ENCODE peak calls at places on chromosomes 3 and 15, in seven cellular contexts. W is CD8-positive, alpha-beta T cell; I is kidney; F is psoas muscle; H is heart left ventricle; L is uterus; Z is dorsolateral prefrontal cortex. T is an unnamed sample.

GRCh38 chr3:139808196-139808595 is 126.8 kb upstream of the CLSTN2 start:
- DNase-seq in W (no peak), L (no peak), I (no peak), Z (no peak), F (no peak), H (no peak), T (no peak)

GRCh38 chr3:138899592-138899991 is 47.3 kb downstream of the FOXL2 start:
- DNase-seq in I (no peak), H (no peak), W (no peak), Z (no peak), L (no peak), F (no peak), T (no peak)

GRCh38 chr15:26641144-26641543 is 131.7 kb downstream of the GABRB3 start:
- DNase-seq in W (no peak), Z (no peak), I (no peak), H (no peak), F (no peak), L (no peak), T (no peak)

GRCh38 chr15:57237282-57237642 is 139.0 kb upstream of the CGNL1 start:
- DNase-seq in Z (no peak), W (no peak), H (no peak), L (no peak), I (no peak), F (no peak), T (no peak)

GRCh38 chr3:23253214-23253613 is 50.1 kb downstream of the UBE2E2 start:
- DNase-seq in H (no peak), L (no peak), F (no peak), I (no peak), Z (no peak), W (no peak), T (no peak)

GRCh38 chr15:67049351-67050044 is 15.9 kb upstream of the SMAD3 start:
- DNase-seq in I (peak), H (no peak), W (no peak), F (no peak), L (no peak), Z (no peak), T (no peak)

GRCh38 chr3:113186566-113186965 is 24.8 kb upstream of the BOC start:
- DNase-seq in I (no peak), W (no peak), Z (no peak), L (no peak), F (no peak), H (no peak), T (no peak)

GRCh38 chr3:105867690-105868449 is 942 bp downstream of the CBLB start:
- DNase-seq in I (no peak), L (no peak), Z (no peak), F (no peak), W (no peak), H (no peak), T (no peak)

GRCh38 chr3:99286266-99286845 is 352.0 kb upstream of the COL8A1 start:
- DNase-seq in L (no peak), W (no peak), I (no peak), F (no peak), H (no peak), Z (no peak), T (no peak)

GRCh38 chr3:60144071-60144470 is 1094.2 kb upstream of the CFAP20DC start:
- DNase-seq in I (no peak), Z (no peak), F (no peak), L (no peak), H (no peak), W (no peak), T (no peak)

GRCh38 chr15:40716165-40716564 is 21.2 kb downstream of the RAD51 start:
- DNase-seq in I (no peak), Z (no peak), F (no peak), L (no peak), W (no peak), H (no peak), T (no peak)

GRCh38 chr15:91694131-91694828 is 159.2 kb upstream of the SLCO3A1 start:
- DNase-seq in L (peak), Z (no peak), H (peak), W (no peak), F (peak), I (no peak), T (no peak)

GRCh38 chr3:129506272-129506742 is 22.1 kb upstream of the RHO start:
- DNase-seq in Z (peak), I (peak), W (no peak), H (no peak), F (no peak), L (no peak), T (no peak)

GRCh38 chr3:43695863-43696262 is 5.1 kb downstream of the ABHD5 start:
- DNase-seq in L (no peak), F (no peak), H (no peak), Z (no peak), W (no peak), I (no peak), T (no peak)

GRCh38 chr3:187706966-187707365 is 4.6 kb upstream of the RTP2 start:
- DNase-seq in F (no peak), Z (no peak), W (no peak), L (no peak), I (no peak), H (peak), T (peak)

GRCh38 chr15:42375252-42375651 is 16.0 kb downstream of the CAPN3 start:
- DNase-seq in F (no peak), Z (no peak), W (no peak), I (no peak), H (no peak), L (no peak), T (no peak)

GRCh38 chr3:66816110-66816761 is 181.9 kb upstream of the KBTBD8 start:
- DNase-seq in W (no peak), Z (no peak), L (no peak), I (no peak), H (no peak), F (no peak), T (no peak)

GRCh38 chr3:54917862-54918261 is 10.0 kb downstream of the LRTM1 start:
- DNase-seq in W (no peak), Z (no peak), F (no peak), H (no peak), I (no peak), L (no peak), T (no peak)

GRCh38 chr3:71103430-71103881 is 480.1 kb downstream of the FOXP1 start:
- DNase-seq in F (peak), W (no peak), L (peak), H (peak), I (no peak), Z (no peak), T (no peak)

GRCh38 chr3:32076566-32076965 is 29.9 kb upstream of the GPD1L start:
- DNase-seq in W (no peak), Z (no peak), H (no peak), I (no peak), L (no peak), F (no peak), T (no peak)

GRCh38 chr3:150603090-150603887 is at the start of gene SELENOT:
- DNase-seq in W (peak), L (peak), I (peak), Z (peak), F (peak), H (peak), T (peak)
- TF ChIP-seq CTCF in W (no peak), L (peak), I (no peak), Z (peak), F (peak), H (peak), T (peak)

GRCh38 chr15:24819680-24820079 is 135.1 kb upstream of the SNRPN start:
- DNase-seq in F (no peak), I (no peak), L (no peak), H (no peak), W (no peak), Z (no peak), T (no peak)
- TF ChIP-seq CTCF in F (no peak), I (no peak), L (no peak), H (no peak), W (no peak), Z (no peak), T (no peak)

DNA sequence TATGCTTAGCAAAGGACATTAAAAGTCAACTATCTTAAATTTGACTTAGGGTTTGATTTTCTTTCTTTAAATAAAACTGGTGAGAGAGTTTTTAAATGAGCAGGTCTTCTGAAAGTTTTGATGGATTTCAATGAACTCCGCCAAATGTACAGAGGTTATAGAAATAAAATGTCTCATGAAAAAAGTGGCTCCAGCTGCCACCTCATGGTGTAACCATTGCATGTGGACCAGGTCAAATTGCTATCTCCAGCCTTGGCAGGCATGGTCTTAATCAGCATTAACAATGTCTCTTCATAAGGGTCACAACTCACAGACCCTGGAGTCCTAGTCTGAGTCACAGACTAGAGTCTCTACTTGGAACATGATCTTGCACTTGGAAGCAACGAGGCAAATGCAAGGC is 182.3 kb downstream of the ADAMTS17 start:
- DNase-seq in F (no peak), H (no peak), Z (no peak), I (no peak), L (no peak), W (no peak), T (no peak)
- TF ChIP-seq CTCF in F (no peak), H (no peak), Z (peak), I (no peak), L (no peak), W (no peak), T (no peak)

DNA sequence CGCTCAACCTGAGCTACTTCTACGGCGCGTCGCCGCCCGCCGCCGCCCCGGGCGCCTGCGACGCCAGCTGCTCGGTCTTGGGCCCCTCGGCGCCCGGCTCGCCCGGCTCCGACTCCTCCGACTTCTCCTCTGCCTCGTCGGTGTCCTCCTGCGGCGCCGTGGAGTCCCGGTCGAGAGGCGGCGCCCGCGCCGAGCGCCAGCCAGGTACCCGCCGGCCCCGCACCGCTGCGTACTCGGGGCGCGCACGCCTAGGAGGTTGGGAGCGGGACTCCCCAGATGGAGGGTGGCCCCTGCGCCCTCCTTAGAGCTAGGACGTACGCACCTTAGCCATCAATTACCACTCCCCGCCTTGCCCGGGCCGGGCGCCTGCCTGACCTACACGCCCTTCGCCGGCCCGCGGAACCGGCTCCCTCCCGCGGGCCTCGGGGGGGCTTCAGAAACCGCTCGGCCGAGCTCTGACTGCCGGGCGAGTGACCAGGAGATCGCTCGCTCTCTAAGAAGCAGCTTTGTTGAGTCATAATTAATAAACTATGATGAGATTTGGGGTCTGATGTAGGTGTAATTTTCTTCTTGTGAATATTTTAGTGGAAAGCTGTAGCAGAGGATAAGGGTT is 506 bp downstream of the NFKBIZ start:
- DNase-seq in I (no peak), L (peak), F (peak), W (peak), Z (peak), H (peak), T (no peak)
- TF ChIP-seq CTCF in I (no peak), L (peak), F (no peak), W (no peak), Z (no peak), H (no peak), T (no peak)

GRCh38 chr3:94101860-94102259 is 39.0 kb downstream of the NSUN3 start:
- DNase-seq in W (no peak), H (no peak), L (no peak), F (no peak), Z (no peak), I (no peak), T (no peak)
- TF ChIP-seq CTCF in W (no peak), H (no peak), L (no peak), F (no peak), Z (no peak), I (no peak), T (no peak)

DNA sequence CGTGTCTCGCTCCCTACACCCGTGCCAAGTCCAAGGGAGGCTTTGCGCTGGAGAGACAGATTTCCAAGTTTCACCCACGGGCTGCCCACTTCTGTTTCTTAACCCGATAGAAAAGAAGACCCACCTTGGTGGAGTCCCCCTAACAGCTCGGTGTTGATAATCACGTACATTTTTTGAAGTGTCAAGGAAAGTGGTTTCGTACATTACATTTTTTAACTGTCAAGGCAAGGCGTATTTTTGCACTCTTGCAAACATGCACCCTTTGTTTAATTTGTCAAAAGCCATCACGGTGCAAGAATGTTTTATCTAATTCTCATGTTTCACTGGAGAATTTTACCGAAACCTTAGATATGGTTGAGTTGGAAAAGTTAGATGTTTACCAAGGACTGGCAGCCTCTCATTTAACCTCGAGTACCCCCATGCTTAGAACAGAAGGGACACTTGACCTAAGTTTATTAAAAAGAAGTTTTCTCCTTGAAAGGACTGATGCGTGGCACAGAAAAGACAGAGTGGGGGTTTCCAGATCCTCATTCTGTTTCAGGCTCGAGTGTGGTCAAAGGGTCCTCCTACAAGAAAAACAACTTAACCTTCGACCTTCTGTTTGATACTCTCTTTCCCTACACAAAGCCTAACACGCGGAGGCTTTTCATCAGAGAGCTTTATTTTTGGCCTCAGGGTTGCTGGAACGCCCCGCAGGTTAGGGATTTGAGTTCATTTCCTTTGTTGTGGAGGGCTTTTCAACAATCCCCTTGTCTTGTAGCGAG is 882 bp downstream of the GXYLT2 start:
- DNase-seq in Z (no peak), F (no peak), L (peak), H (no peak), I (no peak), W (no peak), T (no peak)
- TF ChIP-seq CTCF in Z (no peak), F (no peak), L (no peak), H (no peak), I (no peak), W (no peak), T (no peak)

GRCh38 chr3:151383956-151384355 is 597 bp downstream of the P2RY12 start:
- DNase-seq in I (no peak), F (no peak), H (no peak), L (no peak), W (no peak), Z (no peak), T (no peak)
- TF ChIP-seq CTCF in I (no peak), F (no peak), H (no peak), L (no peak), W (no peak), Z (no peak), T (no peak)

T was measured in CD14-positive monocyte.